ENCODE peak calls at places on chromosomes 6 and 20, in eight cellular contexts. Y is IMR-90; P is neuronal stem cell; Z is H7; N is fibroblast of the aortic adventitia; X is right cardiac atrium; R is mesothelial cell of epicardium; O is stimulated activated CD4-positive, alpha-beta T cell treated with anti-CD3 and anti-CD28 coated beads, Interleukin-2, amount 100 ng/mL, for 24 hours. U is an unnamed sample.

GRCh38 chr6:135299256-135299655 is 118.1 kb downstream of the MYB start:
- DNase-seq in Y (peak), P (no peak), Z (no peak), N (peak), X (no peak), R (no peak), O (no peak), U (no peak)

GRCh38 chr20:4112490-4113420 is 97.4 kb upstream of the RNF24 start:
- DNase-seq in Y (peak), P (no peak), Z (no peak), N (peak), X (peak), R (no peak), O (no peak), U (no peak)

GRCh38 chr20:58714340-58714922 is 21.8 kb downstream of the NPEPL1 start:
- DNase-seq in Y (no peak), P (no peak), Z (peak), N (no peak), X (peak), R (peak), O (no peak), U (no peak)

GRCh38 chr6:142534484-142534883 is 232.7 kb downstream of the ADGRG6 start:
- DNase-seq in Y (no peak), P (no peak), Z (no peak), N (no peak), X (no peak), R (no peak), O (no peak), U (no peak)

GRCh38 chr6:71190809-71191208 is 97.8 kb upstream of the OGFRL1 start:
- DNase-seq in Y (peak), P (no peak), Z (no peak), N (peak), X (no peak), R (no peak), O (no peak), U (peak)

GRCh38 chr6:101878554-101879276 is 485.2 kb downstream of the GRIK2 start:
- DNase-seq in Y (peak), P (no peak), Z (no peak), N (peak), X (no peak), R (no peak), O (no peak), U (no peak)

GRCh38 chr6:20360471-20361119 is 41.1 kb upstream of the E2F3 start:
- DNase-seq in Y (no peak), P (no peak), Z (no peak), N (no peak), X (no peak), R (no peak), O (no peak), U (no peak)

GRCh38 chr20:51700809-51701285 is 67.3 kb downstream of the ATP9A start:
- DNase-seq in Y (peak), P (no peak), Z (peak), N (peak), X (no peak), R (no peak), O (no peak), U (no peak)

GRCh38 chr6:4522453-4522852 is 253.8 kb upstream of the CDYL start:
- DNase-seq in Y (no peak), P (no peak), Z (no peak), N (no peak), X (no peak), R (no peak), O (no peak), U (no peak)

GRCh38 chr6:31403283-31403989 is at the start of gene MICA:
- DNase-seq in Y (peak), P (peak), Z (peak), N (peak), X (peak), R (peak), O (peak), U (peak)

GRCh38 chr20:23161968-23162696 is 76.0 kb upstream of the CD93 start:
- DNase-seq in Y (no peak), P (no peak), Z (no peak), N (peak), X (peak), R (no peak), O (no peak), U (peak)